ENCODE peak calls at places on chromosome 19, in six cellular contexts. X is choroid plexus epithelial cell, H is fibroblast of villous mesenchyme, F is GM19239, P is T1000, K is C1 segment of cervical spinal cord. L is an unnamed sample.

GRCh38 chr19:41409288-41409687 is 11.7 kb downstream of the BCKDHA start:
- DNase-seq in F (no peak), K (no peak), P (no peak), X (peak; percentile 72), H (peak; percentile 50), L (peak; percentile 59)

GRCh38 chr19:46068345-46069258 is 27.8 kb upstream of the IGFL4 start:
- DNase-seq in X (peak; percentile 86), F (no peak), P (peak; percentile 76), H (peak; percentile 82), K (no peak), L (peak; percentile 94)

GRCh38 chr19:54294539-54294938 is 13.6 kb upstream of the LILRB2 start:
- DNase-seq in K (no peak), P (no peak), X (no peak), H (no peak), F (no peak), L (no peak)

GRCh38 chr19:929523-930258 is 3.9 kb downstream of the ARID3A start:
- DNase-seq in F (no peak), P (no peak), K (no peak), X (no peak), H (no peak), L (no peak)

GRCh38 chr19:755063-755462 is 4.2 kb downstream of the MISP start:
- DNase-seq in K (no peak), H (no peak), X (no peak), P (no peak), F (no peak), L (no peak)

GRCh38 chr19:8577247-8577646 is at the start of gene MYO1F:
- DNase-seq in K (no peak), P (no peak), H (no peak), F (no peak), X (no peak), L (no peak)

GRCh38 chr19:40512110-40512472 is 45.3 kb downstream of the SPTBN4 start:
- DNase-seq in K (no peak), P (no peak), H (no peak), F (no peak), X (no peak), L (no peak)

GRCh38 chr19:3767050-3767449 is 4.6 kb downstream of the MRPL54 start:
- DNase-seq in F (no peak), H (no peak), K (no peak), P (no peak), X (no peak), L (no peak)

GRCh38 chr19:19900124-19900523 is 622 bp upstream of the ZNF93 start:
- DNase-seq in F (no peak), P (no peak), X (peak; percentile 76), H (peak; percentile 75), K (no peak), L (peak; percentile 68)

GRCh38 chr19:38061294-38061693 is 154.3 kb downstream of the SIPA1L3 start:
- DNase-seq in F (no peak), P (peak; percentile 55), K (no peak), X (peak; percentile 80), H (peak; percentile 87), L (peak; percentile 69)

GRCh38 chr19:8663920-8664670 is 33.7 kb downstream of the NFILZ start:
- DNase-seq in H (no peak), F (no peak), X (no peak), P (no peak), K (no peak), L (no peak)

GRCh38 chr19:10288662-10289166 is 1.0 kb upstream of the ICAM5 start:
- DNase-seq in F (no peak), K (no peak), P (peak; percentile 29), X (peak; percentile 80), H (peak; percentile 69), L (peak; percentile 62)

GRCh38 chr19:54448037-54448773 is 794 bp upstream of the LENG8 start:
- DNase-seq in P (peak; percentile 42), X (peak; percentile 56), K (peak; percentile 38), H (peak; percentile 76), F (no peak), L (peak; percentile 62)

GRCh38 chr19:34588249-34588648 is 88.7 kb downstream of the SCGB2B2 start:
- DNase-seq in P (no peak), F (no peak), X (no peak), K (no peak), H (no peak), L (no peak)

GRCh38 chr19:16380314-16380695 is 55.7 kb downstream of the KLF2 start:
- DNase-seq in F (no peak), H (no peak), P (no peak), K (no peak), X (no peak), L (no peak)

GRCh38 chr19:44647144-44647543 is 3.4 kb downstream of the PVR start:
- DNase-seq in K (no peak), P (no peak), F (no peak), X (no peak), H (no peak), L (no peak)

GRCh38 chr19:3369337-3370213 is 3.2 kb downstream of the NFIC start:
- DNase-seq in F (no peak), X (peak; percentile 42), P (peak; percentile 37), K (peak; percentile 55), H (peak; percentile 61), L (peak; percentile 67)

GRCh38 chr19:52786078-52786463 is 520 bp downstream of the ZNF600 start:
- DNase-seq in F (no peak), P (no peak), X (no peak), H (peak; percentile 1), K (no peak), L (no peak)

GRCh38 chr19:57664269-57665127 is 4.2 kb upstream of the ZSCAN4 start:
- DNase-seq in X (peak; percentile 54), H (peak; percentile 63), F (no peak), P (peak; percentile 23), K (no peak), L (peak; percentile 44)

GRCh38 chr19:16661480-16662034 is 618 bp downstream of the TMEM38A start:
- DNase-seq in P (no peak), F (peak; percentile 22), H (no peak), X (no peak), K (no peak), L (no peak)

GRCh38 chr19:1408300-1409203 is 1.2 kb downstream of the DAZAP1 start:
- DNase-seq in F (no peak), X (peak; percentile 78), K (no peak), H (peak; percentile 69), P (no peak), L (peak; percentile 52)

GRCh38 chr19:6039541-6040225 is 61.7 kb upstream of the RANBP3 start:
- DNase-seq in K (no peak), X (no peak), F (no peak), H (no peak), P (peak; percentile 89), L (no peak)

L was measured in amniotic epithelial cell.